ENCODE peak calls at places on chromosome 19, in ten cellular contexts. A is fibroblast of the aortic adventitia; D is ascending aorta; C is naive thymus-derived CD8-positive, alpha-beta T cell; B is activated T-cell treated with anti-CD3 and anti-CD28 coated beads for 24 hours; K is activated gamma-delta T cell treated with Interleukin-2 at 50 U/mL for 16 hours; Z is small intestine; P is right atrium auricular region; W is cardiac fibroblast; S is NCI-H1092 treated with DMSO at 0.1 percent for 48 hours. I is an unnamed sample.

GRCh38 chr19:3369337-3370213 is 3.2 kb downstream of the NFIC start:
- DNase-seq in A (no peak), D (peak; percentile 92), C (no peak), B (no peak), K (no peak), Z (no peak), P (no peak), W (peak; percentile 49), S (no peak), I (no peak)

GRCh38 chr19:54429545-54430227 is 14.4 kb downstream of the TTYH1 start:
- DNase-seq in A (no peak), D (no peak), C (no peak), B (no peak), K (no peak), Z (no peak), P (no peak), W (no peak), S (no peak), I (no peak)

GRCh38 chr19:45906221-45906620 is 3.8 kb upstream of the MYPOP start:
- DNase-seq in A (peak; percentile 49), D (no peak), C (no peak), B (no peak), K (no peak), Z (no peak), P (no peak), W (peak; percentile 79), S (no peak), I (no peak)

GRCh38 chr19:37936166-37936565 is 29.2 kb downstream of the SIPA1L3 start:
- DNase-seq in A (no peak), D (no peak), C (no peak), B (no peak), K (no peak), Z (peak; percentile 97), P (no peak), W (no peak), S (no peak), I (no peak)

GRCh38 chr19:35166100-35167063 is 11.8 kb downstream of the FXYD5 start:
- DNase-seq in A (no peak), D (no peak), C (no peak), B (no peak), K (no peak), Z (no peak), P (no peak), W (no peak), S (no peak), I (no peak)

GRCh38 chr19:5679289-5680082 is 830 bp downstream of the MICOS13 start:
- DNase-seq in A (no peak), D (no peak), C (no peak), B (no peak), K (no peak), Z (no peak), P (no peak), W (no peak), S (no peak), I (no peak)

GRCh38 chr19:45681391-45682015 is 10.2 kb downstream of the SNRPD2 start:
- DNase-seq in A (peak; percentile 69), D (peak; percentile 94), C (peak; percentile 86), B (peak; percentile 78), K (peak; percentile 85), Z (peak; percentile 90), P (peak; percentile 92), W (peak; percentile 83), S (peak; percentile 80), I (peak; percentile 99)

GRCh38 chr19:41703602-41704293 is 4.7 kb upstream of the CEACAM5 start:
- DNase-seq in A (no peak), D (peak; percentile 51), C (no peak), B (no peak), K (no peak), Z (no peak), P (no peak), W (no peak), S (no peak), I (no peak)

GRCh38 chr19:56707821-56708220 is 36.3 kb upstream of the ZNF835 start:
- DNase-seq in A (no peak), D (no peak), C (no peak), B (no peak), K (no peak), Z (no peak), P (no peak), W (no peak), S (no peak), I (no peak)

GRCh38 chr19:56101095-56101494 is 20.0 kb downstream of the ZNF787 start:
- DNase-seq in A (no peak), D (no peak), C (no peak), B (no peak), K (no peak), Z (no peak), P (no peak), W (no peak), S (no peak), I (no peak)

GRCh38 chr19:2282062-2282861 is at the start of gene PEAK3:
- DNase-seq in A (no peak), D (peak; percentile 80), C (no peak), B (no peak), K (peak; percentile 49), Z (peak; percentile 55), P (peak; percentile 84), W (peak; percentile 31), S (no peak), I (no peak)

GRCh38 chr19:54164369-54165068 is 5.0 kb upstream of the LENG1 start:
- DNase-seq in A (peak; percentile 27), D (peak; percentile 80), C (no peak), B (peak; percentile 38), K (peak; percentile 49), Z (peak; percentile 89), P (peak; percentile 68), W (peak; percentile 64), S (no peak), I (peak; percentile 95)

GRCh38 chr19:13868663-13869062 is 8.3 kb upstream of the NANOS3 start:
- DNase-seq in A (no peak), D (no peak), C (no peak), B (no peak), K (no peak), Z (no peak), P (no peak), W (no peak), S (no peak), I (no peak)

GRCh38 chr19:21023901-21024300 is 3.4 kb downstream of the ZNF430 start:
- DNase-seq in A (peak; percentile 19), D (no peak), C (no peak), B (no peak), K (no peak), Z (no peak), P (no peak), W (peak; percentile 68), S (no peak), I (no peak)

I was measured in HT-29.